ENCODE peak calls at places on chromosomes 1 and 21, in eight cellular contexts. X is epithelial cell of esophagus; L is EH; V is uterus; S is NCI-H146; W is PC-9; G is CD8-positive, alpha-beta memory T cell; K is fibroblast of lung. C is an unnamed sample.

GRCh38 chr1:24109166-24109483 is 2.8 kb downstream of the MYOM3 start:
- DNase-seq in X (no peak), L (no peak), V (no peak), S (no peak), W (no peak), G (no peak), K (no peak), C (no peak)

GRCh38 chr1:178579562-178579961 is 66.7 kb downstream of the TEX35 start:
- DNase-seq in X (no peak), L (no peak), V (no peak), S (no peak), W (no peak), G (no peak), K (no peak), C (peak)

GRCh38 chr21:34202553-34203332 is 129.4 kb downstream of the MRPS6 start:
- DNase-seq in X (no peak), L (no peak), V (peak), S (no peak), W (no peak), G (no peak), K (no peak), C (no peak)

GRCh38 chr1:11530731-11531311 is 51.9 kb downstream of the DISP3 start:
- DNase-seq in X (no peak), L (no peak), V (no peak), S (no peak), W (no peak), G (no peak), K (no peak), C (no peak)

GRCh38 chr1:36055706-36056105 is 28.2 kb upstream of the TEKT2 start:
- DNase-seq in X (no peak), L (no peak), V (no peak), S (no peak), W (no peak), G (no peak), K (no peak), C (no peak)

GRCh38 chr1:98749152-98749756 is 87.7 kb downstream of the SNX7 start:
- DNase-seq in X (peak), L (peak), V (no peak), S (no peak), W (no peak), G (peak), K (peak), C (peak)

GRCh38 chr1:162145280-162145965 is 75.9 kb downstream of the NOS1AP start:
- DNase-seq in X (no peak), L (no peak), V (no peak), S (peak), W (no peak), G (no peak), K (peak), C (peak)

GRCh38 chr1:18634276-18634675 is 3.6 kb downstream of the PAX7 start:
- DNase-seq in X (no peak), L (no peak), V (no peak), S (no peak), W (no peak), G (no peak), K (no peak), C (no peak)

GRCh38 chr1:225694151-225694603 is 41.3 kb upstream of the ENAH start:
- DNase-seq in X (no peak), L (peak), V (peak), S (peak), W (no peak), G (no peak), K (peak), C (no peak)

GRCh38 chr1:31326461-31326860 is 29.6 kb downstream of the ZCCHC17 start:
- DNase-seq in X (no peak), L (no peak), V (no peak), S (no peak), W (no peak), G (no peak), K (no peak), C (no peak)